ENCODE peak calls at places on chromosomes 11 and 22, in ten cellular contexts. X is mucosa of descending colon, K is cardiac muscle cell, W is MM.1S, U is Calu3, L is A549, P is GM20000, A is fibroblast of lung, G is D721Med, F is mammary epithelial cell. M is an unnamed sample.

GRCh38 chr11:95920460-95921105 is 3.3 kb downstream of the MTMR2 start:
- DNase-seq in X (no peak), K (no peak), W (no peak), U (no peak), L (no peak), P (no peak), A (peak), G (no peak), F (no peak), M (no peak)

GRCh38 chr11:64268687-64269379 is 15.6 kb downstream of the BAD start:
- DNase-seq in X (peak), K (no peak), W (peak), U (peak), L (no peak), P (no peak), A (peak), G (no peak), F (peak), M (peak)

GRCh38 chr11:2314525-2315394 is 12.9 kb downstream of the TSPAN32 start:
- DNase-seq in X (peak), K (peak), W (no peak), U (no peak), L (no peak), P (no peak), A (peak), G (no peak), F (no peak), M (peak)

GRCh38 chr11:2463766-2464277 is 19.0 kb downstream of the KCNQ1 start:
- DNase-seq in X (no peak), K (no peak), W (no peak), U (peak), L (no peak), P (no peak), A (no peak), G (no peak), F (no peak), M (no peak)

GRCh38 chr11:68116892-68117435 is 4.2 kb downstream of the CHKA start:
- DNase-seq in X (no peak), K (no peak), W (no peak), U (no peak), L (no peak), P (no peak), A (no peak), G (no peak), F (no peak), M (no peak)

GRCh38 chr11:106304274-106304673 is 226.8 kb downstream of the AASDHPPT start:
- DNase-seq in X (no peak), K (no peak), W (no peak), U (no peak), L (no peak), P (no peak), A (peak), G (no peak), F (peak), M (no peak)

GRCh38 chr11:69309800-69310280 is 15.9 kb downstream of the MYEOV start:
- DNase-seq in X (no peak), K (no peak), W (no peak), U (no peak), L (no peak), P (no peak), A (peak), G (no peak), F (no peak), M (no peak)

GRCh38 chr11:8403310-8403709 is 139.6 kb upstream of the LMO1 start:
- DNase-seq in X (no peak), K (peak), W (no peak), U (no peak), L (no peak), P (no peak), A (peak), G (no peak), F (no peak), M (no peak)

GRCh38 chr11:118715837-118716260 is 36.4 kb upstream of the TREH start:
- DNase-seq in X (no peak), K (no peak), W (no peak), U (no peak), L (no peak), P (no peak), A (no peak), G (no peak), F (no peak), M (no peak)

GRCh38 chr11:97461044-97461880 is 1071.4 kb downstream of the JRKL start:
- DNase-seq in X (no peak), K (no peak), W (no peak), U (no peak), L (no peak), P (no peak), A (no peak), G (no peak), F (no peak), M (no peak)

GRCh38 chr11:2190670-2191471 is 19.3 kb upstream of the TH start:
- DNase-seq in X (no peak), K (no peak), W (no peak), U (no peak), L (no peak), P (no peak), A (no peak), G (no peak), F (no peak), M (no peak)

GRCh38 chr22:45295492-45295891 is 10.7 kb downstream of the UPK3A start:
- DNase-seq in X (no peak), K (no peak), W (no peak), U (no peak), L (no peak), P (no peak), A (no peak), G (no peak), F (no peak), M (no peak)

GRCh38 chr11:130425156-130425555 is 3.3 kb downstream of the ADAMTS8 start:
- DNase-seq in X (no peak), K (no peak), W (no peak), U (no peak), L (no peak), P (no peak), A (no peak), G (no peak), F (no peak), M (no peak)

GRCh38 chr11:44943696-44944095 is 7.0 kb downstream of the TP53I11 start:
- DNase-seq in X (no peak), K (no peak), W (no peak), U (no peak), L (no peak), P (no peak), A (no peak), G (no peak), F (no peak), M (no peak)

GRCh38 chr11:64125676-64126075 is 40.2 kb downstream of the MACROD1 start:
- DNase-seq in X (no peak), K (no peak), W (no peak), U (no peak), L (no peak), P (no peak), A (no peak), G (no peak), F (no peak), M (no peak)

GRCh38 chr11:68150029-68150428 is 28.8 kb upstream of the CHKA start:
- DNase-seq in X (peak), K (no peak), W (no peak), U (peak), L (no peak), P (no peak), A (peak), G (no peak), F (peak), M (no peak)

GRCh38 chr11:13094930-13095687 is 86.0 kb downstream of the RASSF10 start:
- DNase-seq in X (no peak), K (no peak), W (no peak), U (no peak), L (no peak), P (no peak), A (no peak), G (no peak), F (no peak), M (peak)

GRCh38 chr11:73916435-73916834 is 34.4 kb upstream of the DNAJB13 start:
- DNase-seq in X (no peak), K (no peak), W (no peak), U (no peak), L (no peak), P (no peak), A (no peak), G (no peak), F (peak), M (no peak)

GRCh38 chr11:130773436-130773835 is 142.8 kb downstream of the SNX19 start:
- DNase-seq in X (no peak), K (no peak), W (no peak), U (no peak), L (no peak), P (no peak), A (no peak), G (no peak), F (no peak), M (no peak)

GRCh38 chr11:93570759-93571413 is 27.7 kb upstream of the SMCO4 start:
- DNase-seq in X (peak), K (peak), W (no peak), U (peak), L (peak), P (no peak), A (peak), G (no peak), F (peak), M (peak)

GRCh38 chr11:71240865-71241691 is 11.3 kb downstream of the SHANK2 start:
- DNase-seq in X (no peak), K (no peak), W (no peak), U (peak), L (peak), P (no peak), A (peak), G (no peak), F (peak), M (no peak)

GRCh38 chr11:61777234-61778090 is 14.9 kb downstream of the TMEM258 start:
- DNase-seq in X (peak), K (no peak), W (no peak), U (no peak), L (no peak), P (peak), A (no peak), G (no peak), F (peak), M (peak)

GRCh38 chr11:91846664-91847063 is 378.0 kb upstream of the FAT3 start:
- DNase-seq in X (no peak), K (no peak), W (no peak), U (no peak), L (no peak), P (no peak), A (no peak), G (no peak), F (no peak), M (no peak)

GRCh38 chr11:76339217-76339616 is 41.7 kb downstream of the THAP12 start:
- DNase-seq in X (peak), K (no peak), W (no peak), U (no peak), L (no peak), P (no peak), A (no peak), G (no peak), F (no peak), M (peak)

GRCh38 chr11:85595285-85595884 is 31.8 kb downstream of the DLG2 start:
- DNase-seq in X (no peak), K (peak), W (peak), U (no peak), L (peak), P (peak), A (peak), G (no peak), F (peak), M (no peak)

GRCh38 chr11:26905368-26905767 is 88.5 kb upstream of the FIBIN start:
- DNase-seq in X (no peak), K (no peak), W (no peak), U (no peak), L (no peak), P (no peak), A (peak), G (no peak), F (peak), M (no peak)

GRCh38 chr11:43935131-43935979 is 7.1 kb upstream of the C11orf96 start:
- DNase-seq in X (no peak), K (no peak), W (no peak), U (no peak), L (no peak), P (no peak), A (no peak), G (no peak), F (no peak), M (no peak)

GRCh38 chr11:43941257-43941879 is 1.1 kb upstream of the C11orf96 start:
- DNase-seq in X (no peak), K (no peak), W (no peak), U (no peak), L (no peak), P (no peak), A (peak), G (peak), F (no peak), M (no peak)

GRCh38 chr11:43934359-43935130 is 7.9 kb upstream of the C11orf96 start:
- DNase-seq in X (no peak), K (no peak), W (no peak), U (no peak), L (no peak), P (no peak), A (no peak), G (no peak), F (no peak), M (no peak)

GRCh38 chr11:43936081-43936480 is 6.4 kb upstream of the C11orf96 start:
- DNase-seq in X (no peak), K (no peak), W (no peak), U (no peak), L (no peak), P (no peak), A (no peak), G (no peak), F (no peak), M (no peak)

DNA sequence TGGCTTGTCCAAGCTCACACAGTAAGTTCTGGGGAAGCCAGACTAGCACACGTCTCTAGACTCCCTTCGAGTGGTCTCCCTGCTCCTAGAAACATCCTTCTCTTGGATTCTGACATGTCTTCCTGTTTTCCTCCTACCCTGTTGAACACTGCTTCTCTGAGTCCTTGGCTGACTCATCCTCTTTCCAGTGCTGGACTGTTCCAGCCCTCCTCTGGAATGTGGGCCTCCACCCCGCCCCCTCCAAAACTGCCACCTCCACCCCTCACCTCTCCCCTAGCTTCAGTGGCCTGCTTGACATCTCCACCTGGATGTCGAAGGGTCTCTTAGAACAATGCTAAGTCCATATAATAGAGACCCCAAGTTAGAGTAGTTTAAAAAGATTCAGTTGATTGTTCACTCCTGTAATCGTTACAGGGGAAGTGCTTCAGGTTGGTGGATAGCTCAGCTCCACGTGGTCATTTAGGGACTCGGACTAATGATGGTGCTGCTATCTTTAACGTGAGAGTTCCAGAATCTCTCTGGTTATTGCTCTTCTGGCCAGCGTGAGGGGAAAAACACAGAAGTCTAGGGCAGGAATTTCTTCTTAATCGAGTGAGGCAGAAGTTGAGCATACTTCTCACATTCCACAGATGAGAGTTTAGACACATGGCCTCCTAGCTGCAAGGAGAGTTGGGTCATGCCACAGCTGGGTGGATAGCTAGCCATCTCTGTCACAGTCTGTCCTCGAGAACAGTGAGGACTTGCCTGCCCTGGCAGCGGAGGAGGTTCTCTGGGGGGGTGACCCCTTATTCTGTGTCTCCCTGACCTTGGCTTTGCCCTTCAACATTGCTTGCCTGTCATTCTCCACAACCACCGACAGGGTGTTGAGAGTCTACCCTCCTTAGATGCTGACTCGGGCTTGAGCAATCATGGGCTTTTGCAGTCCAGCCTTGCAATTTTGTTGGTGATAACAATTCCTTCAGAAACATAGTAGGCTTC is 4.7 kb upstream of the C11orf96 start:
- DNase-seq in X (no peak), K (no peak), W (no peak), U (no peak), L (peak), P (no peak), A (peak), G (no peak), F (peak), M (no peak)
- TF ChIP-seq CTCF in X (no peak), K (peak), W (peak), U (no peak), L (no peak), P (no peak), A (peak), G (no peak), F (no peak), M (no peak)

GRCh38 chr22:21590809-21591641 is 23.5 kb downstream of the UBE2L3 start:
- DNase-seq in X (no peak), K (no peak), W (no peak), U (no peak), L (no peak), P (no peak), A (no peak), G (peak), F (no peak), M (no peak)

GRCh38 chr22:21594865-21595452 is 27.4 kb downstream of the UBE2L3 start:
- DNase-seq in X (no peak), K (no peak), W (no peak), U (no peak), L (no peak), P (no peak), A (no peak), G (no peak), F (no peak), M (no peak)

GRCh38 chr22:21591695-21592094 is 24.2 kb downstream of the UBE2L3 start:
- DNase-seq in X (no peak), K (no peak), W (no peak), U (no peak), L (no peak), P (no peak), A (no peak), G (no peak), F (no peak), M (no peak)

GRCh38 chr22:21592422-21592821 is 24.9 kb downstream of the UBE2L3 start:
- DNase-seq in X (no peak), K (no peak), W (no peak), U (no peak), L (no peak), P (no peak), A (no peak), G (no peak), F (no peak), M (no peak)

GRCh38 chr22:21593406-21594232 is 26.1 kb downstream of the UBE2L3 start:
- DNase-seq in X (peak), K (no peak), W (no peak), U (peak), L (peak), P (no peak), A (no peak), G (no peak), F (no peak), M (peak)
- TF ChIP-seq CTCF in X (no peak), K (peak), W (no peak), U (peak), L (peak), P (no peak), A (peak), G (no peak), F (peak), M (peak)

GRCh38 chr11:20156280-20156875 is 3.9 kb downstream of the DBX1 start:
- DNase-seq in X (peak), K (no peak), W (no peak), U (peak), L (no peak), P (peak), A (no peak), G (no peak), F (no peak), M (peak)

GRCh38 chr11:20158597-20159257 is 1.5 kb downstream of the DBX1 start:
- DNase-seq in X (peak), K (peak), W (no peak), U (peak), L (no peak), P (peak), A (peak), G (no peak), F (peak), M (no peak)

GRCh38 chr11:20155683-20156279 is 4.5 kb downstream of the DBX1 start:
- DNase-seq in X (no peak), K (no peak), W (no peak), U (no peak), L (no peak), P (peak), A (no peak), G (no peak), F (no peak), M (no peak)

GRCh38 chr11:20157768-20158167 is 2.5 kb downstream of the DBX1 start:
- DNase-seq in X (no peak), K (no peak), W (no peak), U (no peak), L (no peak), P (peak), A (no peak), G (no peak), F (no peak), M (no peak)

GRCh38 chr11:20156876-20157613 is 3.2 kb downstream of the DBX1 start:
- DNase-seq in X (peak), K (no peak), W (peak), U (no peak), L (no peak), P (peak), A (no peak), G (no peak), F (no peak), M (no peak)
- TF ChIP-seq CTCF in X (no peak), K (no peak), W (no peak), U (no peak), L (no peak), P (no peak), A (no peak), G (no peak), F (no peak), M (no peak)

GRCh38 chr11:32071811-32072210 is 19.1 kb upstream of the RCN1 start:
- DNase-seq in X (no peak), K (peak), W (no peak), U (peak), L (peak), P (no peak), A (peak), G (no peak), F (peak), M (no peak)
- TF ChIP-seq CTCF in X (no peak), K (peak), W (peak), U (peak), L (no peak), P (no peak), A (peak), G (peak), F (peak), M (no peak)

DNA sequence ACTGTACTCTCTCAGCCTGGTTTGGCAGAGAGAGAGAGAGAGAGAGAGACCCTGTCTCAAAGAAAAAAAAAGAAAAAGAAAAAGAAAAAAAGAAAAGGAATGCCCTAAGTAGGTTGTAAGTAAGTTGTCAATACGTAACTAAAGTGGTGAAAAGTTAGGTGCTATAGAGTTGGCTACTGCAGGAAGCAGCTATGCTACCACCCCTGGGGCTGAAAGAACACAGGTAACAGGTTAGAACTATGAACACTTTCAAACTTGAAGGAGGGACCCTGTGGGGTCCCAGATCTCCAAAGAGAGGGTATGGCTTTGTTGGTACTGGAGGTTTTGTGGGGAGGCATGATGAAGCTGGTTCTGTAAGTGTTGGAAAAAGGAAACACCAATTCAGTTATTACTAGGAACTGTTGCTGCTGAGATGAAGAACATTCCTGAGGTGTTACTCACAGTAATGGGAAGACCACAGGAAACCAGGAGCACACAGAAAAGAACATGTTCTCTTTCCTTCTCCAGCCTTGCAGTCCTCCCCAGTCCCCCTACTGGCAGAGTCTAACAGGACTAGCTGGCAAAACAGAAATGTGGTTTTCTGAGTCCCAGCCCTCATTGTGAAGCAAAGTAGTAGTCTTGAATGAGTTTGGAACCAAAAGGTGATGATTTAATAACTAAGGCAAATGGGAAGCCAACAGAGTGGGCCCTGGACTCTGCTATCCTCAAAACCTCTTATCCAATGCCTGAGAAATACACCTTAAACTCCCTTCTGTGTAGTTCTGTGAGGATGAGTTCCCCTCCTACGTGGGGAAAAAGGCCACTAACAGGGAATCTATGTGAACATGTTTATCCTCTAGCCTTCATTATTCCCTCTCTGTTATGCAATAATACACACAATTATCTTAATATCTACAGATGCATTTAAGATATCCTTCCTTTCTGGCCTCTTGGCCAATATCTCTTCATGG is 427.0 kb upstream of the DDI1 start:
- DNase-seq in X (no peak), K (no peak), W (no peak), U (peak), L (peak), P (no peak), A (peak), G (no peak), F (peak), M (no peak)
- TF ChIP-seq CTCF in X (no peak), K (peak), W (peak), U (peak), L (no peak), P (peak), A (peak), G (no peak), F (peak), M (no peak)